ENCODE peak calls at places on chromosomes 4 and X, in seven cellular contexts. One of them, this sample, is unnamed.

GRCh38 chr4:7183161-7183560 is 9.2 kb upstream of the SORCS2 start:
- DNase-seq in lower leg skin: no peak
- DNase-seq in uterus: no peak
- DNase-seq in sigmoid colon: no peak
- DNase-seq in K562: no peak
- DNase-seq in upper lobe of left lung: no peak
- DNase-seq in right lobe of liver: no peak
- DNase-seq in this sample: no peak

GRCh38 chr4:87304659-87305277 is 17.9 kb downstream of the HSD17B13 start:
- DNase-seq in lower leg skin: no peak
- DNase-seq in uterus: no peak
- DNase-seq in sigmoid colon: no peak
- DNase-seq in K562: no peak
- DNase-seq in upper lobe of left lung: no peak
- DNase-seq in right lobe of liver: no peak
- DNase-seq in this sample: no peak

GRCh38 chr4:109072595-109072994 is 229.9 kb downstream of the COL25A1 start:
- DNase-seq in lower leg skin: peak; percentile 67
- DNase-seq in uterus: no peak
- DNase-seq in sigmoid colon: no peak
- DNase-seq in K562: no peak
- DNase-seq in upper lobe of left lung: no peak
- DNase-seq in right lobe of liver: no peak
- DNase-seq in this sample: no peak

GRCh38 chrX:11386812-11387211 is 93.6 kb downstream of the AMELX start:
- DNase-seq in lower leg skin: no peak
- DNase-seq in uterus: no peak
- DNase-seq in sigmoid colon: no peak
- DNase-seq in K562: no peak
- DNase-seq in upper lobe of left lung: no peak
- DNase-seq in right lobe of liver: no peak
- DNase-seq in this sample: no peak

GRCh38 chrX:42519666-42520231 is 258.2 kb downstream of the PPP1R2C start:
- DNase-seq in lower leg skin: no peak
- DNase-seq in uterus: no peak
- DNase-seq in sigmoid colon: no peak
- DNase-seq in K562: peak; percentile 1
- DNase-seq in upper lobe of left lung: no peak
- DNase-seq in right lobe of liver: no peak
- DNase-seq in this sample: no peak

GRCh38 chr4:98659106-98659592 is 738 bp upstream of the TSPAN5 start:
- DNase-seq in lower leg skin: no peak
- DNase-seq in uterus: no peak
- DNase-seq in sigmoid colon: no peak
- DNase-seq in K562: no peak
- DNase-seq in upper lobe of left lung: no peak
- DNase-seq in right lobe of liver: no peak
- DNase-seq in this sample: no peak

GRCh38 chrX:120746153-120746552 is 116.3 kb upstream of the C1GALT1C1 start:
- DNase-seq in lower leg skin: no peak
- DNase-seq in uterus: no peak
- DNase-seq in sigmoid colon: no peak
- DNase-seq in K562: no peak
- DNase-seq in upper lobe of left lung: no peak
- DNase-seq in right lobe of liver: no peak
- DNase-seq in this sample: no peak

GRCh38 chr4:20496078-20496477 is 204.2 kb upstream of the PACRGL start:
- DNase-seq in lower leg skin: no peak
- DNase-seq in uterus: no peak
- DNase-seq in sigmoid colon: no peak
- DNase-seq in K562: no peak
- DNase-seq in upper lobe of left lung: no peak
- DNase-seq in right lobe of liver: no peak
- DNase-seq in this sample: no peak

GRCh38 chr4:80362578-80363181 is 27.1 kb downstream of the CFAP299 start:
- DNase-seq in lower leg skin: no peak
- DNase-seq in uterus: no peak
- DNase-seq in sigmoid colon: no peak
- DNase-seq in K562: peak; percentile 40
- DNase-seq in upper lobe of left lung: no peak
- DNase-seq in right lobe of liver: no peak
- DNase-seq in this sample: no peak

GRCh38 chr4:127604949-127605709 is 27.6 kb upstream of the INTU start:
- DNase-seq in lower leg skin: no peak
- DNase-seq in uterus: no peak
- DNase-seq in sigmoid colon: no peak
- DNase-seq in K562: peak; percentile 17
- DNase-seq in upper lobe of left lung: no peak
- DNase-seq in right lobe of liver: no peak
- DNase-seq in this sample: no peak

GRCh38 chrX:17414839-17415238 is 39.8 kb downstream of the NHS start:
- DNase-seq in lower leg skin: no peak
- DNase-seq in uterus: no peak
- DNase-seq in sigmoid colon: no peak
- DNase-seq in K562: no peak
- DNase-seq in upper lobe of left lung: no peak
- DNase-seq in right lobe of liver: peak; percentile 19
- DNase-seq in this sample: no peak

GRCh38 chrX:7574325-7574724 is 268.6 kb upstream of the VCX start:
- DNase-seq in lower leg skin: no peak
- DNase-seq in uterus: no peak
- DNase-seq in sigmoid colon: no peak
- DNase-seq in K562: no peak
- DNase-seq in upper lobe of left lung: no peak
- DNase-seq in right lobe of liver: no peak
- DNase-seq in this sample: no peak

GRCh38 chrX:7568597-7568996 is 274.4 kb upstream of the VCX start:
- DNase-seq in lower leg skin: no peak
- DNase-seq in uterus: no peak
- DNase-seq in sigmoid colon: no peak
- DNase-seq in K562: no peak
- DNase-seq in upper lobe of left lung: no peak
- DNase-seq in right lobe of liver: no peak
- DNase-seq in this sample: no peak

GRCh38 chrX:7568130-7568529 is 274.8 kb upstream of the VCX start:
- DNase-seq in lower leg skin: no peak
- DNase-seq in uterus: no peak
- DNase-seq in sigmoid colon: no peak
- DNase-seq in K562: no peak
- DNase-seq in upper lobe of left lung: no peak
- DNase-seq in right lobe of liver: no peak
- DNase-seq in this sample: no peak

GRCh38 chrX:7570432-7571009 is 272.4 kb upstream of the VCX start:
- DNase-seq in lower leg skin: no peak
- DNase-seq in uterus: no peak
- DNase-seq in sigmoid colon: no peak
- DNase-seq in K562: no peak
- DNase-seq in upper lobe of left lung: no peak
- DNase-seq in right lobe of liver: no peak
- DNase-seq in this sample: no peak
- TF ChIP-seq POLR2A in lower leg skin: no peak
- TF ChIP-seq POLR2A in uterus: no peak
- TF ChIP-seq POLR2A in sigmoid colon: no peak
- TF ChIP-seq POLR2A in K562: no peak
- TF ChIP-seq POLR2A in upper lobe of left lung: no peak
- TF ChIP-seq POLR2A in right lobe of liver: no peak
- TF ChIP-seq POLR2A in this sample: no peak

GRCh38 chr4:13694256-13694655 is 66.7 kb upstream of the BOD1L1 start:
- DNase-seq in lower leg skin: no peak
- DNase-seq in uterus: no peak
- DNase-seq in sigmoid colon: no peak
- DNase-seq in K562: no peak
- DNase-seq in upper lobe of left lung: no peak
- DNase-seq in right lobe of liver: no peak
- DNase-seq in this sample: no peak
- H3K4me3 ChIP-seq in lower leg skin: no peak overlapping the region
- H3K4me3 ChIP-seq in uterus: no peak overlapping the region
- H3K4me3 ChIP-seq in sigmoid colon: no peak overlapping the region
- H3K4me3 ChIP-seq in K562: no peak overlapping the region
- H3K4me3 ChIP-seq in upper lobe of left lung: no peak overlapping the region
- H3K4me3 ChIP-seq in right lobe of liver: no peak overlapping the region
- H3K4me3 ChIP-seq in this sample: no peak overlapping the region

GRCh38 chr4:173370477-173371291 is at the start of gene SAP30:
- DNase-seq in lower leg skin: peak; percentile 98
- DNase-seq in uterus: peak; percentile 99
- DNase-seq in sigmoid colon: peak; percentile 100
- DNase-seq in K562: peak; percentile 97
- DNase-seq in upper lobe of left lung: peak; percentile 98
- DNase-seq in right lobe of liver: peak; percentile 99
- DNase-seq in this sample: peak; percentile 99
- TF ChIP-seq POLR2A in lower leg skin: peak; percentile 92
- TF ChIP-seq POLR2A in uterus: peak; percentile 97
- TF ChIP-seq POLR2A in sigmoid colon: peak; percentile 99
- TF ChIP-seq POLR2A in K562: peak; percentile 86
- TF ChIP-seq POLR2A in upper lobe of left lung: peak; percentile 99
- TF ChIP-seq POLR2A in right lobe of liver: peak; percentile 95
- TF ChIP-seq POLR2A in this sample: peak; percentile 99

GRCh38 chr4:82905205-82905604 is 4.7 kb downstream of the THAP9 start:
- DNase-seq in lower leg skin: no peak
- DNase-seq in uterus: no peak
- DNase-seq in sigmoid colon: no peak
- DNase-seq in K562: peak; percentile 21
- DNase-seq in upper lobe of left lung: no peak
- DNase-seq in right lobe of liver: no peak
- DNase-seq in this sample: no peak
- H3K4me3 ChIP-seq in lower leg skin: no peak overlapping the region
- H3K4me3 ChIP-seq in uterus: no peak overlapping the region
- H3K4me3 ChIP-seq in sigmoid colon: no peak overlapping the region
- H3K4me3 ChIP-seq in K562: no peak overlapping the region
- H3K4me3 ChIP-seq in upper lobe of left lung: no peak overlapping the region
- H3K4me3 ChIP-seq in right lobe of liver: no peak overlapping the region
- H3K4me3 ChIP-seq in this sample: no peak overlapping the region

GRCh38 chrX:133435544-133436124 is 20.3 kb upstream of the GPC4 start:
- DNase-seq in lower leg skin: no peak
- DNase-seq in uterus: no peak
- DNase-seq in sigmoid colon: no peak
- DNase-seq in K562: no peak
- DNase-seq in upper lobe of left lung: peak; percentile 37
- DNase-seq in right lobe of liver: no peak
- DNase-seq in this sample: no peak
- TF ChIP-seq POLR2A in lower leg skin: no peak
- TF ChIP-seq POLR2A in uterus: no peak
- TF ChIP-seq POLR2A in sigmoid colon: no peak
- TF ChIP-seq POLR2A in K562: no peak
- TF ChIP-seq POLR2A in upper lobe of left lung: no peak
- TF ChIP-seq POLR2A in right lobe of liver: no peak
- TF ChIP-seq POLR2A in this sample: no peak

DNA sequence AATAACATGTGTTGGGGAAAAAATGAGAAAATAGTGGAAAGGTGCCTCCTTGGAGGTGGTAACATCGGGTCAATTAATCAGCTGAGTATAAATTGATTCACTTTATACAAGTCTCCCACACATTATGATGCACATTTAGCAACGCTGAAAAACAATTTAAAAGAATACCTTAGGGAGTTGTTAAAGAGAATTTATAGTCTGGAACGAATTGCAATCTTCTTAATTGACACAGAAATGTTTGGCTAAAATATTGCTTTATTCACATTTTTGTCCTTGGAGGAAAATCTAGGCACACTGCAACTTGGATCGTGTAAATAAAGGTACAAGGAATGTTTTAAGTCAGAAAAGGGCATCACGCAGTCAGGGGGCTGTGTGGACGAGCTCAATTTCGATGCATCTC is 84.2 kb downstream of the HPRT1 start:
- DNase-seq in lower leg skin: no peak
- DNase-seq in uterus: no peak
- DNase-seq in sigmoid colon: no peak
- DNase-seq in K562: no peak
- DNase-seq in upper lobe of left lung: no peak
- DNase-seq in right lobe of liver: no peak
- DNase-seq in this sample: no peak
- H3K4me3 ChIP-seq in lower leg skin: no peak overlapping the region
- H3K4me3 ChIP-seq in uterus: no peak overlapping the region
- H3K4me3 ChIP-seq in sigmoid colon: no peak overlapping the region
- H3K4me3 ChIP-seq in K562: no peak overlapping the region
- H3K4me3 ChIP-seq in upper lobe of left lung: no peak overlapping the region
- H3K4me3 ChIP-seq in right lobe of liver: no peak overlapping the region
- H3K4me3 ChIP-seq in this sample: peak overlapping the region; percentile 5

DNA sequence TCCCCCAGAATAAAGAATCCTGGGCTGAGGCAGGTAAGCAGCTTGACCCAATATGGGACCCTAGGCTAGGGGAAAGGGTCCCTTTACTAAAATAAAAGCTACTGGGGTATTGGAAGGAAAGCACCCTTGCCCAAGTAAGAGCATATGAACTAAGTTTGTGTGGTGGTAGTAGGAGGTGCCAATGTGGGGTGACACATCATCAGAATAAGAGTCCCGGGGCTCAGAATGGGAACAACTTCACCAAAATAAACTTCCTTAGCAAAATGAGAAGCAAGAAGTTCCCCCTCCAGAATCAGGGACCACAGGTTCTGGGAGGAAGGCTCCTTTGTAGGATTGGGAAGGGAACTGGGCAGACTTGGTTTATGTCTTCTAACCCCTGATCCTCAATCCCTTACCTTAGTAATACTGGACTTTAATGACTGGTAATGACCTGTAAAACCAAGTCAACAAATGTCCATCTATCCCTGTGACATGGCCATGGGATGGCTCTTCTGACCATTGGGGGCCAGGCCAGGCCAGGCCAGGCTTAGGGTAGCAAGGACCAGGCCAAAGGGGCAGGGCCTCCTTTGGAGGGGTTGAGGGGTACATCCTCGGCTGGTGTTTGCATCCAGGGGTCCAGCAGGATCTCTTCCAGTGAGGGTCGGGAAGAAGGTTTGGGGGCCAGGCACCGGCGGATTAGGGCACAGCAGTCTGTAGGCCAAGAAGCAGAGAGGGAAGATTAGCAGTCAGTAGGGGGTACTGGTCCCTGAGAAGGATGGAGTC is 2.3 kb upstream of the SLC35A2 start:
- DNase-seq in lower leg skin: no peak
- DNase-seq in uterus: no peak
- DNase-seq in sigmoid colon: no peak
- DNase-seq in K562: no peak
- DNase-seq in upper lobe of left lung: no peak
- DNase-seq in right lobe of liver: no peak
- DNase-seq in this sample: no peak
- TF ChIP-seq POLR2A in lower leg skin: no peak
- TF ChIP-seq POLR2A in uterus: no peak
- TF ChIP-seq POLR2A in sigmoid colon: no peak
- TF ChIP-seq POLR2A in K562: no peak
- TF ChIP-seq POLR2A in upper lobe of left lung: no peak
- TF ChIP-seq POLR2A in right lobe of liver: no peak
- TF ChIP-seq POLR2A in this sample: no peak

This sample was measured in vagina.